ENCODE peak calls at places on chromosomes 5 and 9, in ten cellular contexts. O, N, X, S, J, G, K, B, D and I are unnamed samples.

GRCh38 chr9:16725066-16725465 is 145.4 kb downstream of the BNC2 start:
- DNase-seq in N (no peak), D (no peak), S (no peak), X (no peak), G (no peak), K (no peak), O (no peak), J (no peak), B (no peak), I (no peak)

GRCh38 chr5:57174128-57174849 is 430 bp downstream of the GPBP1 start:
- DNase-seq in D (no peak), K (peak), S (no peak), N (peak), J (peak), G (no peak), O (no peak), X (peak), B (peak), I (no peak)

GRCh38 chr9:93920401-93920800 is 34.8 kb downstream of the BARX1 start:
- DNase-seq in D (no peak), K (no peak), G (no peak), N (no peak), B (no peak), J (no peak), S (no peak), O (no peak), X (no peak), I (no peak)

GRCh38 chr9:101054657-101055056 is 26.1 kb downstream of the PLPPR1 start:
- DNase-seq in O (no peak), B (no peak), K (no peak), G (no peak), S (no peak), N (no peak), J (no peak), D (no peak), X (no peak), I (no peak)

GRCh38 chr9:16180546-16180945 is 627.7 kb downstream of the CCDC171 start:
- DNase-seq in G (no peak), O (no peak), D (no peak), S (no peak), B (no peak), N (no peak), J (no peak), K (peak), X (no peak), I (no peak)

GRCh38 chr9:130172858-130173461 is 756 bp downstream of the NCS1 start:
- DNase-seq in B (peak), J (no peak), S (peak), G (no peak), N (peak), O (no peak), X (no peak), D (no peak), K (peak), I (peak)

GRCh38 chr9:9499546-9499945 is 1113.3 kb downstream of the PTPRD start:
- DNase-seq in B (no peak), D (no peak), O (no peak), N (no peak), J (no peak), G (no peak), K (no peak), X (no peak), S (no peak), I (no peak)

GRCh38 chr5:156042726-156043125 is 284.2 kb upstream of the SGCD start:
- DNase-seq in O (no peak), N (no peak), X (no peak), K (no peak), S (no peak), G (no peak), D (no peak), J (no peak), B (no peak), I (no peak)

GRCh38 chr5:17411436-17411835 is 86.6 kb upstream of the TAF11L2 start:
- DNase-seq in K (no peak), B (no peak), S (no peak), X (no peak), O (no peak), J (no peak), N (no peak), D (no peak), G (no peak), I (no peak)

GRCh38 chr5:176440932-176441706 is 7.1 kb upstream of the FAF2 start:
- DNase-seq in S (no peak), O (no peak), G (no peak), X (no peak), K (no peak), D (no peak), B (no peak), J (no peak), N (no peak), I (no peak)

GRCh38 chr9:14132798-14133197 is 181.1 kb downstream of the NFIB start:
- DNase-seq in K (no peak), B (no peak), X (no peak), O (no peak), N (no peak), J (no peak), S (no peak), G (no peak), D (no peak), I (no peak)

GRCh38 chr9:116288658-116289057 is 135.1 kb downstream of the PAPPA start:
- DNase-seq in K (peak), X (no peak), J (no peak), N (no peak), S (no peak), G (no peak), O (no peak), D (no peak), B (no peak), I (no peak)

GRCh38 chr5:11390369-11390768 is 513.9 kb downstream of the CTNND2 start:
- DNase-seq in B (no peak), K (no peak), X (no peak), S (no peak), O (no peak), D (no peak), N (no peak), J (no peak), G (no peak), I (no peak)

GRCh38 chr9:6901179-6901578 is 143.4 kb downstream of the KDM4C start:
- DNase-seq in S (no peak), J (no peak), D (no peak), G (no peak), K (no peak), O (no peak), X (no peak), B (no peak), N (no peak), I (no peak)

GRCh38 chr5:148336704-148337435 is 1.5 kb downstream of the SPINK9 start:
- DNase-seq in G (no peak), K (no peak), J (no peak), B (no peak), N (no peak), D (no peak), O (no peak), S (no peak), X (no peak), I (no peak)

GRCh38 chr9:97591535-97591934 is 41.6 kb downstream of the TSTD2 start:
- DNase-seq in B (no peak), K (no peak), S (no peak), X (no peak), O (no peak), J (no peak), N (no peak), D (no peak), G (no peak), I (no peak)

GRCh38 chr9:42388146-42388690 is 204.8 kb downstream of the SPATA31A6 start:
- DNase-seq in J (no peak), N (peak), B (no peak), D (no peak), S (peak), X (no peak), O (no peak), G (no peak), K (peak), I (no peak)